ENCODE peak calls at places on chromosomes 16 and 17, in nine cellular contexts. I is kidney; P is stimulated activated CD4-positive, alpha-beta T cell treated with anti-CD3 and anti-CD28 coated beads, Interleukin-4, amount 100 ng/mL, for 24 hours; R is lung microvascular endothelial cell; K is T-cell; Y is mesendoderm; E is activated T-cell treated with anti-CD3 and anti-CD28 coated beads, Interleukin-2, amount 50 U/mL, for 1 hour; V is naive thymus-derived CD8-positive, alpha-beta T cell; B is NCI-H2107. Z is an unnamed sample.

GRCh38 chr16:56944954-56945839 is 13.3 kb downstream of the HERPUD1 start:
- DNase-seq in P (peak; percentile 36), K (no peak), B (no peak), V (no peak), R (no peak), Y (no peak), E (no peak), I (no peak), Z (no peak)

GRCh38 chr16:75256871-75257343 is 5.5 kb upstream of the BCAR1 start:
- DNase-seq in P (no peak), R (peak; percentile 68), B (no peak), K (no peak), E (no peak), Y (peak; percentile 55), I (peak; percentile 83), V (no peak), Z (peak; percentile 74)

GRCh38 chr17:44642861-44643260 is 13.4 kb upstream of the MEIOC start:
- DNase-seq in P (no peak), K (no peak), V (no peak), R (no peak), B (no peak), E (no peak), Y (no peak), I (no peak), Z (no peak)

GRCh38 chr17:63845509-63845908 is 3.0 kb upstream of the SMARCD2 start:
- DNase-seq in E (no peak), P (no peak), I (no peak), Y (no peak), V (no peak), K (no peak), R (no peak), B (no peak), Z (no peak)

GRCh38 chr17:77151236-77151635 is 10.5 kb downstream of the SEC14L1 start:
- DNase-seq in K (no peak), B (no peak), E (no peak), R (no peak), P (no peak), V (no peak), Y (no peak), I (no peak), Z (no peak)

GRCh38 chr17:38330941-38331411 is 12.8 kb downstream of the GPR179 start:
- DNase-seq in I (peak; percentile 71), E (no peak), P (no peak), R (no peak), V (no peak), B (no peak), K (no peak), Y (no peak), Z (no peak)

GRCh38 chr16:67940436-67941089 is 3.4 kb downstream of the LCAT start:
- DNase-seq in K (no peak), E (no peak), Y (no peak), I (no peak), B (no peak), P (no peak), V (no peak), R (no peak), Z (no peak)

GRCh38 chr16:2716948-2717347 is 3.1 kb downstream of the PRSS27 start:
- DNase-seq in V (no peak), K (no peak), Y (peak; percentile 61), R (no peak), E (no peak), I (no peak), P (no peak), B (no peak), Z (peak; percentile 50)

GRCh38 chr17:79490530-79490929 is 120.3 kb downstream of the RBFOX3 start:
- DNase-seq in R (no peak), P (no peak), K (no peak), B (no peak), Y (no peak), V (no peak), I (no peak), E (no peak), Z (no peak)

GRCh38 chr17:68512967-68513474 is 791 bp downstream of the PRKAR1A start:
- DNase-seq in I (no peak), K (peak; percentile 14), B (no peak), Y (peak; percentile 86), E (no peak), R (peak; percentile 53), P (no peak), V (no peak), Z (peak; percentile 61)

GRCh38 chr17:22569459-22570143 is 877.3 kb downstream of the KCNJ18 start:
- DNase-seq in R (no peak), K (no peak), Y (no peak), P (no peak), I (peak; percentile 53), E (no peak), V (no peak), B (no peak), Z (no peak)

GRCh38 chr17:77372444-77373297 is 231.9 kb downstream of the SEC14L1 start:
- DNase-seq in R (peak; percentile 52), V (peak; percentile 39), E (peak; percentile 69), P (peak; percentile 47), Y (peak; percentile 97), B (no peak), I (peak; percentile 96), K (peak; percentile 62), Z (peak; percentile 86)

GRCh38 chr17:42683407-42684031 is 1.2 kb downstream of the CNTNAP1 start:
- DNase-seq in P (no peak), K (no peak), E (no peak), Y (peak; percentile 46), I (no peak), B (no peak), R (peak; percentile 67), V (no peak), Z (no peak)

GRCh38 chr17:80882926-80883685 is 108.5 kb upstream of the CHMP6 start:
- DNase-seq in V (no peak), E (no peak), B (no peak), K (no peak), R (no peak), P (no peak), I (peak; percentile 55), Y (no peak), Z (no peak)

GRCh38 chr17:15490634-15491261 is 23.3 kb upstream of the CDRT4 start:
- DNase-seq in Y (peak; percentile 99), V (no peak), E (no peak), B (no peak), R (peak; percentile 95), K (no peak), P (no peak), I (peak; percentile 87), Z (peak; percentile 94)

GRCh38 chr17:2178798-2179505 is 124.0 kb downstream of the HIC1 start:
- DNase-seq in B (no peak), K (no peak), E (no peak), P (no peak), V (no peak), R (peak; percentile 78), I (peak; percentile 84), Y (no peak), Z (no peak)

GRCh38 chr17:80365983-80366382 is 49.0 kb upstream of the ENDOV start:
- DNase-seq in Y (no peak), R (no peak), E (no peak), V (no peak), B (no peak), P (no peak), K (no peak), I (peak; percentile 70), Z (no peak)

GRCh38 chr17:82031885-82032627 is 578 bp downstream of the RAC3 start:
- DNase-seq in E (peak; percentile 58), P (no peak), B (no peak), I (no peak), Y (peak; percentile 53), V (no peak), K (peak; percentile 53), R (no peak), Z (no peak)

GRCh38 chr17:42284020-42284369 is 4.3 kb upstream of the STAT5A start:
- DNase-seq in Y (no peak), B (no peak), I (peak; percentile 7), R (no peak), V (no peak), K (no peak), P (no peak), E (no peak), Z (no peak)

GRCh38 chr16:2516391-2517240 is 2.9 kb downstream of the ATP6V0C start:
- DNase-seq in V (no peak), K (no peak), R (peak; percentile 51), B (no peak), E (no peak), P (no peak), Y (no peak), I (peak; percentile 70), Z (no peak)

GRCh38 chr17:78499715-78500540 is 77.3 kb downstream of the DNAH17 start:
- DNase-seq in V (no peak), Y (no peak), I (peak; percentile 64), R (no peak), P (no peak), E (no peak), B (no peak), K (no peak), Z (no peak)

GRCh38 chr16:47928008-47928407 is 227.8 kb downstream of the ABCC12 start:
- DNase-seq in P (no peak), K (no peak), I (no peak), E (no peak), R (no peak), V (no peak), Y (peak; percentile 51), B (no peak), Z (peak; percentile 22)

GRCh38 chr16:30113031-30113710 is at the start of gene GDPD3:
- DNase-seq in K (no peak), B (no peak), P (no peak), I (peak; percentile 85), Y (no peak), V (no peak), R (no peak), E (no peak), Z (no peak)

GRCh38 chr17:40564195-40564882 is 933 bp downstream of the CCR7 start:
- DNase-seq in Y (no peak), K (no peak), R (no peak), B (no peak), V (peak; percentile 72), P (peak; percentile 49), E (peak; percentile 65), I (peak; percentile 56), Z (no peak)

GRCh38 chr17:73544333-73544732 is 99.9 kb downstream of the SDK2 start:
- DNase-seq in E (no peak), B (no peak), Y (no peak), K (no peak), I (no peak), R (no peak), P (no peak), V (no peak), Z (no peak)

GRCh38 chr16:66677179-66677578 is 19.4 kb downstream of the CMTM4 start:
- DNase-seq in P (no peak), E (no peak), I (no peak), B (no peak), R (no peak), V (no peak), Y (no peak), K (no peak), Z (no peak)

Z was measured in ELF-1.